ENCODE peak calls at places on chromosomes 12 and 14, in eight cellular contexts. G is lower lobe of right lung, Z is upper lobe of right lung, L is fibroblast of lung, A is heart right ventricle, N is prostate gland, W is right atrium auricular region, F is breast epithelium. U is an unnamed sample. For H3K9me3 and H3K4me1, the result is how much of the 10 kb centered on the place peaks cover.

GRCh38 chr12:21615441-21615840 is 10.8 kb upstream of the GYS2 start:
- DNase-seq in G (no peak), Z (no peak), L (peak), A (no peak), N (no peak), W (no peak), F (no peak), U (no peak)

GRCh38 chr14:94392510-94392935 is 4.1 kb upstream of the SERPINA1 start:
- DNase-seq in G (peak), Z (peak), L (peak), A (peak), N (no peak), W (peak), F (no peak), U (no peak)

GRCh38 chr12:99746538-99746937 is 99.0 kb downstream of the GARIN6 start:
- DNase-seq in G (no peak), Z (no peak), L (no peak), A (no peak), N (no peak), W (no peak), F (no peak), U (no peak)

GRCh38 chr14:56474419-56475022 is 105.1 kb upstream of the TMEM260 start:
- DNase-seq in G (no peak), Z (no peak), L (peak), A (no peak), N (no peak), W (no peak), F (no peak), U (peak)

GRCh38 chr12:54608156-54608555 is 19.7 kb upstream of the PPP1R1A start:
- DNase-seq in G (no peak), Z (no peak), L (no peak), A (no peak), N (no peak), W (no peak), F (no peak), U (no peak)

GRCh38 chr12:108717243-108717642 is 14.1 kb downstream of the CORO1C start:
- DNase-seq in G (no peak), Z (no peak), L (no peak), A (no peak), N (no peak), W (no peak), F (no peak), U (no peak)

GRCh38 chr12:117890137-117890536 is 78.7 kb downstream of the KSR2 start:
- DNase-seq in G (no peak), Z (no peak), L (no peak), A (no peak), N (no peak), W (no peak), F (no peak), U (peak)

GRCh38 chr12:53836119-53836655 is 84.4 kb upstream of the CISTR start:
- DNase-seq in G (no peak), Z (no peak), L (no peak), A (no peak), N (no peak), W (no peak), F (no peak), U (no peak)

GRCh38 chr12:78489990-78490389 is 374.6 kb upstream of the SYT1 start:
- DNase-seq in G (no peak), Z (no peak), L (peak), A (no peak), N (no peak), W (no peak), F (no peak), U (no peak)

GRCh38 chr12:10234562-10234961 is 21.9 kb downstream of the GABARAPL1 start:
- DNase-seq in G (no peak), Z (no peak), L (no peak), A (no peak), N (no peak), W (no peak), F (no peak), U (no peak)

GRCh38 chr12:92144631-92145480 is 790 bp downstream of the BTG1 start:
- DNase-seq in G (peak), Z (peak), L (peak), A (peak), N (peak), W (peak), F (peak), U (peak)

GRCh38 chr12:19165446-19165845 is 35.9 kb downstream of the PLEKHA5 start:
- DNase-seq in G (no peak), Z (no peak), L (no peak), A (no peak), N (no peak), W (no peak), F (no peak), U (peak)

GRCh38 chr12:101021911-101022388 is 188.1 kb downstream of the SLC5A8 start:
- DNase-seq in G (no peak), Z (no peak), L (peak), A (no peak), N (no peak), W (no peak), F (no peak), U (no peak)

GRCh38 chr12:118220697-118221096 is 84.8 kb downstream of the PEBP1 start:
- DNase-seq in G (no peak), Z (no peak), L (peak), A (no peak), N (no peak), W (no peak), F (no peak), U (no peak)

GRCh38 chr12:107461222-107461980 is 224.2 kb upstream of the PWP1 start:
- DNase-seq in G (no peak), Z (no peak), L (peak), A (no peak), N (no peak), W (no peak), F (no peak), U (no peak)

GRCh38 chr12:120145164-120145563 is 28.6 kb upstream of the RAB35 start:
- DNase-seq in G (no peak), Z (no peak), L (no peak), A (no peak), N (no peak), W (no peak), F (no peak), U (no peak)

GRCh38 chr14:68843471-68844209 is 50.8 kb upstream of the ZFP36L1 start:
- DNase-seq in G (peak), Z (peak), L (peak), A (peak), N (peak), W (peak), F (peak), U (peak)

GRCh38 chr12:84814664-84815245 is 97.8 kb downstream of the SLC6A15 start:
- DNase-seq in G (no peak), Z (no peak), L (peak), A (no peak), N (no peak), W (no peak), F (no peak), U (no peak)

GRCh38 chr14:104294628-104294982 is 156.2 kb downstream of the KIF26A start:
- DNase-seq in G (no peak), Z (peak), L (no peak), A (no peak), N (no peak), W (no peak), F (peak), U (peak)

GRCh38 chr14:104293851-104294627 is 155.7 kb downstream of the KIF26A start:
- DNase-seq in G (peak), Z (peak), L (no peak), A (no peak), N (no peak), W (no peak), F (peak), U (peak)

GRCh38 chr14:104295681-104296387 is 157.4 kb downstream of the KIF26A start:
- DNase-seq in G (peak), Z (peak), L (no peak), A (no peak), N (no peak), W (no peak), F (peak), U (no peak)

GRCh38 chr14:104296388-104297312 is 158.3 kb downstream of the KIF26A start:
- DNase-seq in G (peak), Z (peak), L (no peak), A (no peak), N (no peak), W (no peak), F (peak), U (no peak)

GRCh38 chr14:104294983-104295680 is 156.7 kb downstream of the KIF26A start:
- DNase-seq in G (peak), Z (peak), L (no peak), A (no peak), N (no peak), W (no peak), F (peak), U (peak)
- H3K9me3 ChIP-seq in G (under half), Z (under half), L (under half), A (under half), N (under half), W (under half), F (under half), U (under half)

DNA sequence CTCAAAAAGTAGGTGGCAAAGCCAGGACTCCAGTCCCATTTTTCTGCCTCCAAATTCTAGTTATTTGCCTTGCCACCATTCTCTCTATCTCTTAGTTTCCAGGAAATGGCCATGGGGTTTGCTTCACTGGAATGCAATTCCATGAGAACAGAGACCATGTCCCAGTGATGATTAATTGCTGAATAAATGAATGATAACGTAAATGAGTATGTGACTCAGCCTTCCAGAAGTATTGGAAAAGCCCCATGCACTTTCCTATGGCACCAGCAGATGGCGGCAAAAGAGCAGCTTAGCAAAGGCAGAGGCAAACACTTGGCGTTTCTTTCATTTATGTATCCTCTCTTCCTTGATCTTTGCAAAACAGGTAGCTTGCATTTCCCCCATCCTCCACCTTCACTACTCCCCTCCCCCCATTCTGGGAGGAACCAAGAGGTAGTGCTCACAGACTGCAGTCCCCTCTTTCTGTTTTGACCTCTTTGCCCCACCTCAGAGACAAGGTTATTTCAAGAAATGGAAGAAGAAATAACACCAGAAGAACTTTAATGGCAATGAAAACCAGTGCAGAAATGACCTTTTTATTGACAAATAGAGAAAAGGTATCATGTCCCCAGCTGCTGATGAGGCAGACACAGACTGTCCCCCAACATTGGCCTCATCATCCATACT is 21.3 kb downstream of the TBX3 start:
- DNase-seq in G (peak), Z (peak), L (peak), A (peak), N (peak), W (peak), F (peak), U (peak)
- H3K4me1 ChIP-seq in G (under half), Z (under half), L (under half), A (under half), N (under half), W (under half), F (under half), U (under half)

GRCh38 chr14:105883066-105884005 is 357.0 kb downstream of the TMEM121 start:
- DNase-seq in G (peak), Z (peak), L (no peak), A (peak), N (no peak), W (no peak), F (peak), U (peak)

GRCh38 chr14:105881021-105881930 is 354.9 kb downstream of the TMEM121 start:
- DNase-seq in G (peak), Z (peak), L (no peak), A (no peak), N (no peak), W (no peak), F (peak), U (peak)

GRCh38 chr14:105884808-105885281 is 358.5 kb downstream of the TMEM121 start:
- DNase-seq in G (peak), Z (no peak), L (no peak), A (no peak), N (no peak), W (no peak), F (no peak), U (no peak)

GRCh38 chr14:105880616-105881015 is 354.2 kb downstream of the TMEM121 start:
- DNase-seq in G (peak), Z (no peak), L (no peak), A (no peak), N (no peak), W (no peak), F (peak), U (no peak)

DNA sequence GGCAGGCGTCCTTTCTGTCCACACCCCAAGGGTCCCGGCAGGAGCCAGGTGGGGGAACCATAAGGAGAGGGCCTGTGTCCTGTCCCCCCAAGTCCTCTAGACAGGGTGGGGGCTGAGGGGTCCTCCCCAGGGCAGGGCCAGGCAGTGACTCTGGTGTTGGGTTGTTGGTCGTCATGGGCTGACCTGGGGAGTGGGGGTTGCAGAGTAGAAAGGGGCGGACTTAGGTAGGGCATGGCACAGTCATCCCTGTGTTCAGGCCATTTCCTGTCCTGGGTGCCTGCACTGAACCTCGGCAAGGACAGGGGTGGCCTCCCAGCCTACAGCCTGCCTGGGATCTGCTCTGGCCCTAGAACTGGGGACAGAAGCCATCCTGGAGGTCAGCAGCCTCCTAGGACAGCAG is 356.2 kb downstream of the TMEM121 start:
- DNase-seq in G (peak), Z (peak), L (no peak), A (no peak), N (no peak), W (no peak), F (no peak), U (no peak)
- H3K9me3 ChIP-seq in G (under half), Z (under half), L (under half), A (under half), N (under half), W (under half), F (under half), U (under half)

DNA sequence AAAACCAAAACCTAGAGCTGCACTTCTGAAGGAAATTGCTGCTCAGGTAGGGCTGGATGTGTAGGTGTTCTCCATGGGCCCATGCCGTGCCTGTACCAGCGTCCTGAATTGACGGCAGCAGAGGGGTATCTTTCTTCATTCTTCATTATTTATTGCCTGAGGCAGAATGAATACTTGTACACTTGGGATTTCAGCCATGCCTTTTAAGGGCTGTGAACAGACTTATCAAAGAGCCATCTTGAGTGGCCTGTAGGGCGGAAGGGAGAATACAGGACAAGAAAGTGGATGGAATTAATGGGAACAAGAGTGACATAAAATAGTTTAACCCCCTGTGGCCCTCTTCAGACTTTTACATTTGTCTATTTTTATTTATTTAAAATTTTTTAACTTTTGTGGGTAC is 61.4 kb downstream of the RASSF3 start:
- DNase-seq in G (no peak), Z (no peak), L (no peak), A (no peak), N (no peak), W (no peak), F (no peak), U (no peak)
- H3K4me1 ChIP-seq in G (half or more), Z (half or more), L (under half), A (half or more), N (under half), W (half or more), F (under half), U (half or more)

DNA sequence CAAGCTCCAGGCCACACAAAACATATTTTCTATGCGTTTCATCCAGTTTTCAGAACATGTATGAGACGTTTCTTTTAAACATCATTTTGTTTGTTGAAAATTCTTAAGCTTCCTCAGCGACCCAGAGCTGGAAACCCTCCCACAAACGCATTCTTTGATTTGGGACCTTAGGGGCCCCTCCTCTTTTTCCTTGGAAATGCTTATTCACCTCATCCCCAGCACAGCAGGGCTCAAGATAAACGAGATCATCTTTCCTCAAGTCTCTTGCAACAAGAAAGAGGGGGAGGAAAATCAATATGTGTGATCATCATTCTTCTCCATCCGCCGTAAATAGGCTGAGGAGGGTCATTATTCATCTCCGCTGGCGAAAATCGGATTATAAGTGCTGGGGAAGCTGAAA is 1415.2 kb downstream of the AACS start:
- DNase-seq in G (no peak), Z (no peak), L (no peak), A (no peak), N (no peak), W (no peak), F (no peak), U (no peak)
- H3K9me3 ChIP-seq in G (under half), Z (under half), L (under half), A (under half), N (under half), W (under half), F (under half), U (under half)

U was measured in Caco-2.